ENCODE peak calls at places on chromosome 15, in five cellular contexts. F is cardiac muscle cell, K is ovary, O is tibial artery, W is stomach. C is an unnamed sample.

GRCh38 chr15:38144921-38145320 is 107.7 kb upstream of the SPRED1 start:
- DNase-seq in F (no peak), K (no peak), O (no peak), W (no peak), C (no peak)

GRCh38 chr15:39855400-39855799 is 64.7 kb downstream of the GPR176 start:
- DNase-seq in F (no peak), K (no peak), O (peak; percentile 24), W (no peak), C (no peak)

GRCh38 chr15:75786564-75786925 is 56.7 kb upstream of the UBE2Q2 start:
- DNase-seq in F (no peak), K (no peak), O (no peak), W (no peak), C (no peak)

GRCh38 chr15:78761891-78762385 is 49.3 kb downstream of the ADAMTS7 start:
- DNase-seq in F (no peak), K (no peak), O (no peak), W (no peak), C (no peak)

GRCh38 chr15:36363335-36363734 is 216.1 kb upstream of the CDIN1 start:
- DNase-seq in F (peak; percentile 51), K (no peak), O (no peak), W (no peak), C (no peak)

GRCh38 chr15:39969871-39970270 is 36.0 kb downstream of the EIF2AK4 start:
- DNase-seq in F (no peak), K (peak; percentile 35), O (peak; percentile 68), W (peak; percentile 61), C (peak; percentile 68)

GRCh38 chr15:78092111-78093041 is at the start of gene SH2D7:
- DNase-seq in F (no peak), K (no peak), O (no peak), W (no peak), C (no peak)

GRCh38 chr15:93037341-93038063 is 51.5 kb downstream of the RGMA start:
- DNase-seq in F (peak; percentile 25), K (peak; percentile 50), O (peak; percentile 63), W (no peak), C (no peak)

GRCh38 chr15:28930011-28930410 is 44.2 kb downstream of the APBA2 start:
- DNase-seq in F (no peak), K (no peak), O (no peak), W (no peak), C (no peak)

GRCh38 chr15:82641129-82641798 is 5.9 kb downstream of the CPEB1 start:
- DNase-seq in F (no peak), K (no peak), O (no peak), W (no peak), C (no peak)

GRCh38 chr15:64349375-64349774 is 6.6 kb downstream of the CSNK1G1 start:
- DNase-seq in F (no peak), K (no peak), O (no peak), W (no peak), C (no peak)

GRCh38 chr15:33742807-33743206 is 225.5 kb upstream of the CHRM5 start:
- DNase-seq in F (no peak), K (no peak), O (no peak), W (no peak), C (no peak)

GRCh38 chr15:42584031-42584765 is 8.8 kb downstream of the STARD9 start:
- DNase-seq in F (peak; percentile 25), K (no peak), O (no peak), W (no peak), C (no peak)

GRCh38 chr15:72117448-72117697 is 577 bp downstream of the MYO9A start:
- DNase-seq in F (peak; percentile 85), K (peak; percentile 80), O (peak; percentile 80), W (peak; percentile 79), C (peak; percentile 85)

GRCh38 chr15:70202756-70203155 is 105.0 kb upstream of the TLE3 start:
- DNase-seq in F (no peak), K (no peak), O (no peak), W (no peak), C (no peak)

GRCh38 chr15:50940506-50940905 is 32.0 kb downstream of the AP4E1 start:
- DNase-seq in F (no peak), K (no peak), O (no peak), W (no peak), C (no peak)

GRCh38 chr15:42094512-42094963 is at the start of gene PLA2G4D:
- DNase-seq in F (no peak), K (no peak), O (no peak), W (peak; percentile 27), C (peak; percentile 72)

GRCh38 chr15:90020041-90020735 is 19.1 kb downstream of the ZNF710 start:
- DNase-seq in F (no peak), K (no peak), O (peak; percentile 29), W (no peak), C (no peak)

GRCh38 chr15:57866149-57866736 is 159.7 kb downstream of the POLR2M start:
- DNase-seq in F (peak; percentile 69), K (no peak), O (peak; percentile 55), W (peak; percentile 78), C (peak; percentile 61)

GRCh38 chr15:90479656-90480055 is 50.1 kb upstream of the CRTC3 start:
- DNase-seq in F (no peak), K (no peak), O (no peak), W (peak; percentile 34), C (peak; percentile 67)

GRCh38 chr15:33132722-33133345 is 61.7 kb downstream of the FMN1 start:
- DNase-seq in F (peak; percentile 73), K (no peak), O (no peak), W (no peak), C (peak; percentile 42)

GRCh38 chr15:41772720-41773331 is 1.5 kb upstream of the MAPKBP1 start:
- DNase-seq in F (peak; percentile 85), K (peak; percentile 38), O (peak; percentile 40), W (peak; percentile 59), C (peak; percentile 41)

GRCh38 chr15:101022306-101022705 is 103.1 kb downstream of the LRRK1 start:
- DNase-seq in F (no peak), K (no peak), O (no peak), W (peak; percentile 16), C (peak; percentile 23)

GRCh38 chr15:88704791-88705768 is 66.3 kb downstream of the ISG20 start:
- DNase-seq in F (peak; percentile 37), K (peak; percentile 85), O (peak; percentile 65), W (peak; percentile 41), C (no peak)

GRCh38 chr15:97177135-97177704 is 783.3 kb upstream of the ARRDC4 start:
- DNase-seq in F (peak; percentile 42), K (no peak), O (no peak), W (no peak), C (no peak)

GRCh38 chr15:41816788-41817187 is 11.1 kb upstream of the JMJD7 start:
- DNase-seq in F (no peak), K (no peak), O (no peak), W (no peak), C (no peak)

GRCh38 chr15:48682949-48683651 is 37.6 kb upstream of the FBN1 start:
- DNase-seq in F (no peak), K (peak; percentile 21), O (peak; percentile 68), W (peak; percentile 69), C (peak; percentile 51)

GRCh38 chr15:76904461-76905012 is 603 bp downstream of the SCAPER start:
- DNase-seq in F (peak; percentile 45), K (no peak), O (peak; percentile 38), W (peak; percentile 28), C (no peak)

GRCh38 chr15:52337198-52337853 is 41.7 kb upstream of the MYO5C start:
- DNase-seq in F (no peak), K (no peak), O (no peak), W (no peak), C (no peak)

GRCh38 chr15:89551502-89551901 is 23.8 kb upstream of the TICRR start:
- DNase-seq in F (no peak), K (no peak), O (no peak), W (no peak), C (no peak)

GRCh38 chr15:71811752-71812735 is 1.7 kb downstream of the NR2E3 start:
- DNase-seq in F (no peak), K (no peak), O (no peak), W (no peak), C (peak; percentile 27)

GRCh38 chr15:71440479-71441071 is 325.3 kb downstream of the THSD4 start:
- DNase-seq in F (peak; percentile 50), K (no peak), O (no peak), W (no peak), C (no peak)

GRCh38 chr15:77516076-77516475 is 95.4 kb downstream of the HMG20A start:
- DNase-seq in F (no peak), K (no peak), O (no peak), W (no peak), C (no peak)

GRCh38 chr15:100889359-100890058 is 9.9 kb downstream of the ALDH1A3 start:
- DNase-seq in F (no peak), K (peak; percentile 48), O (peak; percentile 50), W (no peak), C (peak; percentile 38)

GRCh38 chr15:54803139-54803808 is 393.5 kb downstream of the RSL24D1 start:
- DNase-seq in F (no peak), K (no peak), O (no peak), W (no peak), C (no peak)

GRCh38 chr15:87031545-87032230 is 952.0 kb downstream of the AGBL1 start:
- DNase-seq in F (no peak), K (no peak), O (no peak), W (no peak), C (no peak)

GRCh38 chr15:87038404-87038803 is 958.7 kb downstream of the AGBL1 start:
- DNase-seq in F (no peak), K (no peak), O (no peak), W (no peak), C (no peak)

GRCh38 chr15:87032291-87032690 is 952.6 kb downstream of the AGBL1 start:
- DNase-seq in F (no peak), K (no peak), O (no peak), W (no peak), C (no peak)

GRCh38 chr15:87034886-87035285 is 955.2 kb downstream of the AGBL1 start:
- DNase-seq in F (no peak), K (no peak), O (no peak), W (no peak), C (no peak)

GRCh38 chr15:87033056-87033455 is 953.4 kb downstream of the AGBL1 start:
- DNase-seq in F (peak; percentile 15), K (no peak), O (no peak), W (no peak), C (no peak)
- H3K27ac ChIP-seq in F (no peak overlapping the region), K (no peak overlapping the region), O (no peak overlapping the region), W (no peak overlapping the region), C (no peak overlapping the region)

GRCh38 chr15:62904511-62904910 is 138.0 kb upstream of the TPM1 start:
- DNase-seq in F (no peak), K (no peak), O (no peak), W (no peak), C (no peak)
- H3K27ac ChIP-seq in F (peak overlapping the region; percentile 29), K (no peak overlapping the region), O (no peak overlapping the region), W (peak overlapping the region; percentile 93), C (no peak overlapping the region)

GRCh38 chr15:63190993-63191392 is 1.6 kb downstream of the RAB8B start:
- DNase-seq in F (no peak), K (no peak), O (no peak), W (no peak), C (no peak)
- H3K27ac ChIP-seq in F (no peak overlapping the region), K (peak overlapping the region; percentile 58), O (peak overlapping the region; percentile 85), W (peak overlapping the region; percentile 89), C (no peak overlapping the region)

DNA sequence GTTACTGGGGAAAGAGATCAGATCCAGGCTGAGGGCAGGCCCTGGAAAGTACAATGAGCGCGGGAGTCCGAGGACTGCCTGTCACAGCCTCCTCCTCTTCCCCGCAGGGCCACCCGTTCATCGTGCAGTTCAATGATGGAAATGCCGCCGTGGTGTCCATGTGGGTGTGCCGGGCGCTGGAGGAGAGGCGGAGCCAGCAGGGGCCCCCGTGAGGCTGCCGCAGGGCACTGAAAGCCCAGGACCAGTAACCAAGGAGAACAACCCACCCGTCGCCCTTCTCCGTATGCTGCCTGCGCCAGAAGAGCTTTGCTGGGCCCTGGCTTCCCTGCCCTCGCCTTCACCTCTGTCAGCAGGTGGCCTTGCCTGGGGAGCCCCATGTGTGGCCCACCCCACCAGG is 18.8 kb upstream of the SKOR1 start:
- DNase-seq in F (no peak), K (no peak), O (no peak), W (no peak), C (no peak)
- H3K27ac ChIP-seq in F (no peak overlapping the region), K (no peak overlapping the region), O (no peak overlapping the region), W (no peak overlapping the region), C (no peak overlapping the region)

C was measured in lung.